ENCODE peak calls at places on chromosomes 5 and 9, in seven cellular contexts. D, Y, A, H, E, I and T are unnamed samples.

GRCh38 chr9:123678878-123679329 is 251.0 kb downstream of the DENND1A start:
- DNase-seq in D (no peak), Y (peak; percentile 5), A (peak; percentile 76), H (no peak), E (no peak), I (no peak), T (no peak)

GRCh38 chr5:100161868-100162267 is 373.3 kb upstream of the FAM174A start:
- DNase-seq in D (no peak), Y (no peak), A (no peak), H (no peak), E (no peak), I (no peak), T (no peak)

GRCh38 chr5:42949348-42950090 is 90.6 kb downstream of the ANXA2R start:
- DNase-seq in D (no peak), Y (peak; percentile 68), A (peak; percentile 76), H (peak; percentile 94), E (peak; percentile 44), I (no peak), T (no peak)

GRCh38 chr5:9437741-9438240 is 108.1 kb downstream of the SEMA5A start:
- DNase-seq in D (no peak), Y (no peak), A (no peak), H (no peak), E (no peak), I (no peak), T (no peak)

GRCh38 chr5:138601444-138601843 is 26.2 kb upstream of the HSPA9 start:
- DNase-seq in D (no peak), Y (no peak), A (no peak), H (no peak), E (no peak), I (no peak), T (no peak)

GRCh38 chr5:127898551-127899213 is 184.9 kb upstream of the SLC12A2 start:
- DNase-seq in D (no peak), Y (no peak), A (no peak), H (no peak), E (no peak), I (no peak), T (no peak)

GRCh38 chr5:135225856-135226560 is 173.0 kb downstream of the MACROH2A1 start:
- DNase-seq in D (peak; percentile 53), Y (no peak), A (no peak), H (no peak), E (no peak), I (peak; percentile 30), T (no peak)

GRCh38 chr9:89720721-89721660 is 116.2 kb downstream of the GADD45G start:
- DNase-seq in D (no peak), Y (no peak), A (no peak), H (no peak), E (peak; percentile 29), I (no peak), T (no peak)

GRCh38 chr9:31027678-31028077 is 1356.8 kb upstream of the ACO1 start:
- DNase-seq in D (no peak), Y (no peak), A (no peak), H (no peak), E (no peak), I (no peak), T (no peak)

GRCh38 chr9:88418715-88419540 is 30.7 kb downstream of the SPIN1 start:
- DNase-seq in D (no peak), Y (no peak), A (no peak), H (peak; percentile 15), E (no peak), I (no peak), T (no peak)

GRCh38 chr9:132602207-132602606 is 19.8 kb downstream of the BARHL1 start:
- DNase-seq in D (no peak), Y (no peak), A (no peak), H (no peak), E (no peak), I (no peak), T (no peak)

GRCh38 chr5:138817241-138817640 is 57.9 kb downstream of the LRRTM2 start:
- DNase-seq in D (no peak), Y (no peak), A (no peak), H (no peak), E (no peak), I (no peak), T (no peak)

GRCh38 chr5:77319140-77319539 is 108.7 kb downstream of the PDE8B start:
- DNase-seq in D (no peak), Y (no peak), A (no peak), H (no peak), E (no peak), I (no peak), T (no peak)

GRCh38 chr9:65432722-65433323 is 147.8 kb upstream of the FOXD4L5 start:
- DNase-seq in D (no peak), Y (no peak), A (no peak), H (no peak), E (no peak), I (no peak), T (no peak)
- H3K9me3 ChIP-seq in D (no peaks in the 10 kb centered on the region), Y (no peaks in the 10 kb centered on the region), A (no peaks in the 10 kb centered on the region), H (peaks cover 8% of the 10 kb centered on the region), E (no peaks in the 10 kb centered on the region), I (peaks cover 15% of the 10 kb centered on the region), T (no peaks in the 10 kb centered on the region)

DNA sequence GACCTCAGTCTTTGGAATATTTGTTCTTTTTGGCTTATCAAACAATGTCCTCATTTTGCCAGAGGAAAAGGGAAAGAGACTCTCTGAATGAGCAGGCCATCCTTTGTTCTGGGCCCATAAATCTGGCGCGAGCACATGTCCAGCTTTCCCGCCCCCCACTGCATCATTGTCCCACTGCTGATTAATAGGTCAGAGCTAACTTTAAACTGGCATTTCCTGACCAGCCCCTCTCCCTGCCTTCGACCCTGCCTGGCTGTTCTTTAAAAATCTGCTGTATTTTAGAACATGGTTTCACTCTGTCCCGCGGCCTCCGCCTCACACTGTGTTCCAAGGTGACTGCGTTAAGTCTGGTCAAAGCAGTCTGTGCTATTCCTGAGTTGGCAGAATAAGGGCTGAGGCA is 178.1 kb upstream of the KLF4 start:
- DNase-seq in D (no peak), Y (no peak), A (no peak), H (peak; percentile 41), E (no peak), I (no peak), T (no peak)
- H3K27ac ChIP-seq in D (no peak overlapping the region), Y (no peak overlapping the region), A (no peak overlapping the region), H (no peak overlapping the region), E (no peak overlapping the region), I (no peak overlapping the region), T (no peak overlapping the region)

GRCh38 chr5:39367711-39368110 is 3.4 kb upstream of the C9 start:
- DNase-seq in D (no peak), Y (no peak), A (no peak), H (no peak), E (no peak), I (no peak), T (no peak)

GRCh38 chr5:39373797-39374196 is 9.5 kb upstream of the C9 start:
- DNase-seq in D (no peak), Y (no peak), A (no peak), H (no peak), E (no peak), I (no peak), T (no peak)

GRCh38 chr5:39369123-39369815 is 5.0 kb upstream of the C9 start:
- DNase-seq in D (no peak), Y (no peak), A (no peak), H (no peak), E (no peak), I (no peak), T (no peak)

GRCh38 chr5:39371367-39371635 is 7.0 kb upstream of the C9 start:
- DNase-seq in D (peak; percentile 20), Y (no peak), A (no peak), H (no peak), E (no peak), I (no peak), T (no peak)

DNA sequence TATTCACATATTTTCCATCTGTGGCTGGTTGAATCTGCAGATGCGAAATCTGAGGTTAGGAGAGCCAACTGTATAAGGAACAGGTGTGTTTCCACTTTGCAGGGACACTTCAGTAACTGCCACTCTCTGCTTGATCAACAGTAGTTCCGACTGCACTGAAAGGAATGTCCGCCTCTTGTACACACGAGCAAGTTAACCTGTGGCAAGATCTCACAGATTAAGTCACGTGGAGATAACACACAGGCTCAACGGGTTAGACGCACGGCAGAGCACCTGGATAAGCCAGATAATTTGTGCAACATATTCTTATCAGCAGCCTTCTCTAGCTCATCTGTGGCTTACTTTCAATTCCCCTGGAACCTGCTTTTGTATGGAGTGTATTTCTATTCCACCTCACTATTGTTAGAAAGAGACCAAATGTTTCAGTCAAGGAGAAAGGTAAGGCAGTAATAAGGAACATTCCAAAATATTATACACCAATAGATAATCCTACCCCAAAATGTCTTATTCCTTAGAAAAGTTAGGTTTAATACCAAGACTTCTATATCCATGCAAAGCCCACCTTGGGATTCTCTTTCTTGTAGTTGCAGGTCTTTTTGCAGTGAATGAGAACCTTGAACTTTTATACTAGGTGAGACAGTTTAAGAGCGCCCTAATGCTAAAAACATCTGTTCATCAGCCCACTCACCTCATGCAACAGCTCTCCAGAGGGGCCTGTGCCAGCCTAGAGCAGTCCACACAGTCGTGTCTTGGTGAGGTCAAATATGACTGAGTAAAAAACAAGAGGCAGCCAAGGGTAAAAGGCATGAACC is 6.5 kb upstream of the C9 start:
- DNase-seq in D (no peak), Y (no peak), A (no peak), H (no peak), E (peak; percentile 48), I (no peak), T (no peak)
- TF ChIP-seq POLR2AphosphoS5 in D (no peak), Y (no peak), A (no peak), H (no peak), E (peak; percentile 70), I (no peak), T (no peak)

GRCh38 chr9:71058660-71059059 is 62.8 kb downstream of the TRPM3 start:
- DNase-seq in D (peak; percentile 4), Y (no peak), A (no peak), H (no peak), E (no peak), I (no peak), T (no peak)
- H3K9me3 ChIP-seq in D (no peaks in the 10 kb centered on the region), Y (no peaks in the 10 kb centered on the region), A (no peaks in the 10 kb centered on the region), H (no peaks in the 10 kb centered on the region), E (no peaks in the 10 kb centered on the region), I (no peaks in the 10 kb centered on the region), T (no peaks in the 10 kb centered on the region)

DNA sequence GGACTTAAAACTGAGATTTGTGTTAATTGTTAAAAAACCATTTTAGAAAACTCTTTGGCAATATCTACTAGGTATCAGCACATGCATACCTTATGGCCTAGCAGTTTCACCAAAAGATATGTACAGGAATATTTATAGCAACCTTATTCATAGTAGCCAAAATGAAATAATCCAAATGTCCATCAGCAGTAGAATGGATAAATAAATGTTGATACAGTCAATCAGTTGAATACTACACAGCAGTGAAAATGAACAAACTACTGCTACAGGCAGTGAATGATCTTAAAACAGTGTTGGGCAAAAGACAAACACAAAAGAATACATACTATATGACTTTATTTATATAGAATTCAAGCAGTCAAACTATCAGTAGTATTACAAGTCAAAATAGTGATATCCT is 16.4 kb downstream of the RFESD start:
- DNase-seq in D (no peak), Y (no peak), A (no peak), H (no peak), E (no peak), I (no peak), T (no peak)
- H3K27ac ChIP-seq in D (no peak overlapping the region), Y (no peak overlapping the region), A (no peak overlapping the region), H (no peak overlapping the region), E (no peak overlapping the region), I (no peak overlapping the region), T (no peak overlapping the region)